ENCODE peak calls at places on chromosome 22, in four cellular contexts. I, N, Y and U are unnamed samples.
A peak's percentile ranks its signal among the peaks of the same experiment; 100 is the strongest.

GRCh38 chr22:48187272-48187855 is 1424.9 kb downstream of the TBC1D22A start:
- DNase-seq in I (no peak), N (no peak), Y (no peak), U (no peak)

GRCh38 chr22:26446808-26447515 is 17.9 kb downstream of the ASPHD2 start:
- DNase-seq in I (no peak), N (no peak), Y (no peak), U (no peak)

GRCh38 chr22:19705181-19705934 is 8.9 kb upstream of the SEPTIN5 start:
- DNase-seq in I (no peak), N (peak; percentile 59), Y (no peak), U (no peak)

GRCh38 chr22:48431014-48431413 is 1396.7 kb downstream of the BRD1 start:
- DNase-seq in I (no peak), N (no peak), Y (no peak), U (no peak)

GRCh38 chr22:28333106-28333505 is 346.5 kb downstream of the TTC28 start:
- DNase-seq in I (no peak), N (no peak), Y (no peak), U (no peak)

GRCh38 chr22:34395370-34395769 is 475.1 kb upstream of the LARGE1 start:
- DNase-seq in I (no peak), N (no peak), Y (no peak), U (no peak)

GRCh38 chr22:47163481-47163875 is 401.0 kb downstream of the TBC1D22A start:
- DNase-seq in I (no peak), N (no peak), Y (no peak), U (no peak)

GRCh38 chr22:34998921-34999320 is 67.0 kb upstream of the ISX start:
- DNase-seq in I (no peak), N (no peak), Y (no peak), U (no peak)

GRCh38 chr22:31611065-31611760 is 50.8 kb downstream of the PISD start:
- DNase-seq in I (no peak), N (no peak), Y (no peak), U (peak; percentile 50)

GRCh38 chr22:19942886-19943664 is 1.5 kb upstream of the TXNRD2 start:
- DNase-seq in I (no peak), N (peak; percentile 72), Y (no peak), U (peak; percentile 94)

GRCh38 chr22:48574776-48575566 is 1252.7 kb downstream of the BRD1 start:
- DNase-seq in I (peak; percentile 79), N (no peak), Y (no peak), U (no peak)

GRCh38 chr22:41862160-41862529 is 29.2 kb downstream of the SREBF2 start:
- DNase-seq in I (no peak), N (no peak), Y (peak; percentile 83), U (peak; percentile 23)

GRCh38 chr22:17235861-17236260 is 16.6 kb upstream of the ADA2 start:
- DNase-seq in I (no peak), N (no peak), Y (no peak), U (no peak)

GRCh38 chr22:19150482-19151328 is 613 bp upstream of the GSC2 start:
- DNase-seq in I (no peak), N (no peak), Y (no peak), U (no peak)

GRCh38 chr22:18970948-18971315 is 34.8 kb upstream of the PRODH start:
- DNase-seq in I (no peak), N (no peak), Y (no peak), U (no peak)

GRCh38 chr22:24423519-24424000 is 3.8 kb upstream of the ADORA2A start:
- DNase-seq in I (peak; percentile 57), N (peak; percentile 82), Y (no peak), U (no peak)

GRCh38 chr22:48925450-48925849 is 902.2 kb downstream of the BRD1 start:
- DNase-seq in I (no peak), N (no peak), Y (no peak), U (no peak)

GRCh38 chr22:35367331-35367886 is 13.5 kb upstream of the HMOX1 start:
- DNase-seq in I (no peak), N (no peak), Y (peak; percentile 65), U (no peak)

GRCh38 chr22:18954941-18955571 is 19.0 kb upstream of the PRODH start:
- DNase-seq in I (no peak), N (no peak), Y (no peak), U (no peak)

GRCh38 chr22:38469306-38469781 is 1.4 kb downstream of the KDELR3 start:
- DNase-seq in I (no peak), N (no peak), Y (no peak), U (no peak)

GRCh38 chr22:30830907-30831306 is 136.2 kb downstream of the OSBP2 start:
- DNase-seq in I (peak; percentile 70), N (no peak), Y (no peak), U (peak; percentile 97)

GRCh38 chr22:17786435-17787158 is 12.3 kb upstream of the BID start:
- DNase-seq in I (no peak), N (peak; percentile 88), Y (no peak), U (no peak)

GRCh38 chr22:25919452-25919851 is 177.5 kb downstream of the MYO18B start:
- DNase-seq in I (no peak), N (no peak), Y (no peak), U (no peak)

GRCh38 chr22:37860796-37861421 is 11.7 kb downstream of the EIF3L start:
- DNase-seq in I (no peak), N (no peak), Y (no peak), U (peak; percentile 7)

GRCh38 chr22:39135092-39135896 is 17.2 kb downstream of the CBX7 start:
- DNase-seq in I (peak; percentile 68), N (peak; percentile 71), Y (no peak), U (no peak)

GRCh38 chr22:17633217-17633997 is 4.9 kb upstream of the ATP6V1E1 start:
- DNase-seq in I (peak; percentile 29), N (peak; percentile 67), Y (no peak), U (peak; percentile 92)

GRCh38 chr22:41828516-41828915 is 4.4 kb upstream of the SREBF2 start:
- DNase-seq in I (no peak), N (no peak), Y (no peak), U (no peak)

GRCh38 chr22:37904572-37905533 is 1.2 kb upstream of the MICALL1 start:
- DNase-seq in I (peak; percentile 84), N (peak; percentile 69), Y (no peak), U (peak; percentile 99)

GRCh38 chr22:32050678-32051515 is 7.8 kb downstream of the SLC5A1 start:
- DNase-seq in I (peak; percentile 40), N (peak; percentile 30), Y (peak; percentile 63), U (peak; percentile 79)

GRCh38 chr22:44628856-44629255 is 73.1 kb upstream of the PRR5 start:
- DNase-seq in I (no peak), N (no peak), Y (no peak), U (no peak)

GRCh38 chr22:27842994-27843431 is 41.5 kb upstream of the MN1 start:
- DNase-seq in I (no peak), N (no peak), Y (no peak), U (no peak)

GRCh38 chr22:21445437-21446127 is 21.6 kb upstream of the TMEM191C start:
- DNase-seq in I (no peak), N (no peak), Y (no peak), U (no peak)
- TF ChIP-seq ELK1 in I (no peak), N (no peak), Y (no peak), U (no peak)

DNA sequence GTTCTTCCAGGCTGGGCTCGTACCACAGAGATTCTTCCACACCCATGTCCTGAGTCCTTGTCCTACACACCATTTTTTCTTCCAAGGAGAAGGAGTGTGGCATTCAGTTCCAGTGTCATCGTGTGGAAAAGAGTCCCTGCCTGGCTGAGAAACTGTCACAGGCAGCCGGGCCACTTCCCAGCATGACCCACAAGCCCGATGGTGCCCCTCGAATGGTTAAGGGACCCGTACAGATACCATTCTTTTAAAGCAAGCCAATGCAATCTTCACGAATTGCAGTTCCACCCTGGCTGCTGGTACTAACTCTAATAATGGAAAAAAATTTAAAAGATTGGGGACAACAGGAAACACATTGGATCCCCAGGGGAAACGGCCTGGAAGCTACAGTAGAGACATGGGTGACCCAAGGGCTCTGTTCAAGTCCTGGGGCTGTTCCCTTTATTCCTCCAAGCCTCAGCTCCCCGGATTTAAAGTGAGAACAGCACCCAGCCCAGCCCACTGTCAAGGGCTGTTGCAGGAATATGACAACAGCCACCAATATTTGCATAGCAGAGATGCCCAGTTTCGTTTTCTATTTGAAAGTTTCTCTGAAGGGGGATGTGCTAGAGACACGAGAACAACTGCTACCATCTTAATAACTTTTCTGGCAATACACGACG is 80.9 kb upstream of the WNT7B start:
- DNase-seq in I (no peak), N (no peak), Y (peak; percentile 56), U (no peak)
- TF ChIP-seq RFX5 in I (no peak), N (no peak), Y (no peak), U (no peak)

GRCh38 chr22:40624770-40625169 is 11.7 kb downstream of the MRTFA start:
- DNase-seq in I (no peak), N (no peak), Y (no peak), U (no peak)

GRCh38 chr22:40618400-40618799 is 18.1 kb downstream of the MRTFA start:
- DNase-seq in I (no peak), N (no peak), Y (no peak), U (no peak)

GRCh38 chr22:40616578-40616977 is 19.9 kb downstream of the MRTFA start:
- DNase-seq in I (no peak), N (no peak), Y (no peak), U (no peak)

GRCh38 chr22:40621309-40622151 is 15.0 kb downstream of the MRTFA start:
- DNase-seq in I (no peak), N (peak; percentile 17), Y (no peak), U (no peak)

GRCh38 chr22:40620464-40621046 is 16.0 kb downstream of the MRTFA start:
- DNase-seq in I (peak; percentile 32), N (peak; percentile 61), Y (no peak), U (peak; percentile 80)
- TF ChIP-seq ELK1 in I (no peak), N (no peak), Y (no peak), U (no peak)

GRCh38 chr22:50119169-50119767 is 29.5 kb downstream of the MOV10L1 start:
- DNase-seq in I (no peak), N (peak; percentile 20), Y (no peak), U (no peak)

GRCh38 chr22:50119768-50120251 is 30.0 kb downstream of the MOV10L1 start:
- DNase-seq in I (no peak), N (no peak), Y (no peak), U (peak; percentile 28)

GRCh38 chr22:50118129-50118528 is 28.3 kb downstream of the MOV10L1 start:
- DNase-seq in I (no peak), N (no peak), Y (no peak), U (peak; percentile 21)

GRCh38 chr22:50117168-50117762 is 27.5 kb downstream of the MOV10L1 start:
- DNase-seq in I (no peak), N (peak; percentile 31), Y (no peak), U (no peak)

GRCh38 chr22:50118557-50119168 is 28.9 kb downstream of the MOV10L1 start:
- DNase-seq in I (peak; percentile 15), N (peak; percentile 87), Y (no peak), U (peak; percentile 100)
- TF ChIP-seq RFX5 in I (no peak), N (no peak), Y (no peak), U (no peak)